ENCODE peak calls at places on chromosomes 13 and 19, in eight cellular contexts. One of them, this sample, is unnamed.

GRCh38 chr13:48975101-48975925 is at the start of gene FNDC3A:
- DNase-seq in naive thymus-derived CD4-positive, alpha-beta T cell: peak
- DNase-seq in GM23248: peak
- DNase-seq in cardiac muscle cell: peak
- DNase-seq in fibroblast of the aortic adventitia: peak
- DNase-seq in osteoblast: peak
- DNase-seq in astrocyte: peak
- DNase-seq in skeletal muscle cell: no peak
- DNase-seq in this sample: no peak

GRCh38 chr19:28425431-28425931 is 787.5 kb downstream of the UQCRFS1 start:
- DNase-seq in cardiac muscle cell: no peak
- DNase-seq in GM23248: peak
- DNase-seq in osteoblast: no peak
- DNase-seq in naive thymus-derived CD4-positive, alpha-beta T cell: no peak
- DNase-seq in astrocyte: peak
- DNase-seq in skeletal muscle cell: no peak
- DNase-seq in fibroblast of the aortic adventitia: peak
- DNase-seq in this sample: no peak

GRCh38 chr13:98327326-98328314 is 150.6 kb upstream of the RNF113B start:
- DNase-seq in cardiac muscle cell: peak
- DNase-seq in GM23248: peak
- DNase-seq in astrocyte: peak
- DNase-seq in osteoblast: no peak
- DNase-seq in naive thymus-derived CD4-positive, alpha-beta T cell: no peak
- DNase-seq in skeletal muscle cell: peak
- DNase-seq in fibroblast of the aortic adventitia: peak
- DNase-seq in this sample: no peak

GRCh38 chr13:46403851-46404731 is 17.0 kb upstream of the RUBCNL start:
- DNase-seq in GM23248: no peak
- DNase-seq in cardiac muscle cell: no peak
- DNase-seq in skeletal muscle cell: no peak
- DNase-seq in naive thymus-derived CD4-positive, alpha-beta T cell: no peak
- DNase-seq in osteoblast: no peak
- DNase-seq in fibroblast of the aortic adventitia: no peak
- DNase-seq in astrocyte: no peak
- DNase-seq in this sample: no peak

GRCh38 chr19:38134538-38135149 is 89.4 kb downstream of the DPF1 start:
- DNase-seq in skeletal muscle cell: no peak
- DNase-seq in osteoblast: no peak
- DNase-seq in cardiac muscle cell: peak
- DNase-seq in astrocyte: no peak
- DNase-seq in fibroblast of the aortic adventitia: peak
- DNase-seq in GM23248: peak
- DNase-seq in naive thymus-derived CD4-positive, alpha-beta T cell: no peak
- DNase-seq in this sample: no peak

GRCh38 chr13:32060319-32060924 is 28.8 kb downstream of the FRY start:
- DNase-seq in astrocyte: no peak
- DNase-seq in naive thymus-derived CD4-positive, alpha-beta T cell: no peak
- DNase-seq in fibroblast of the aortic adventitia: no peak
- DNase-seq in skeletal muscle cell: no peak
- DNase-seq in GM23248: no peak
- DNase-seq in osteoblast: no peak
- DNase-seq in cardiac muscle cell: peak
- DNase-seq in this sample: no peak

GRCh38 chr13:75217949-75218348 is 264.0 kb downstream of the TBC1D4 start:
- DNase-seq in GM23248: peak
- DNase-seq in osteoblast: peak
- DNase-seq in astrocyte: peak
- DNase-seq in naive thymus-derived CD4-positive, alpha-beta T cell: no peak
- DNase-seq in cardiac muscle cell: peak
- DNase-seq in skeletal muscle cell: peak
- DNase-seq in fibroblast of the aortic adventitia: peak
- DNase-seq in this sample: peak

GRCh38 chr13:51978836-51979556 is 32.3 kb downstream of the ATP7B start:
- DNase-seq in osteoblast: no peak
- DNase-seq in cardiac muscle cell: no peak
- DNase-seq in skeletal muscle cell: no peak
- DNase-seq in fibroblast of the aortic adventitia: no peak
- DNase-seq in naive thymus-derived CD4-positive, alpha-beta T cell: no peak
- DNase-seq in GM23248: no peak
- DNase-seq in astrocyte: no peak
- DNase-seq in this sample: no peak

GRCh38 chr13:58018020-58018419 is 386.5 kb downstream of the PCDH17 start:
- DNase-seq in osteoblast: no peak
- DNase-seq in skeletal muscle cell: no peak
- DNase-seq in GM23248: no peak
- DNase-seq in naive thymus-derived CD4-positive, alpha-beta T cell: no peak
- DNase-seq in fibroblast of the aortic adventitia: no peak
- DNase-seq in cardiac muscle cell: no peak
- DNase-seq in astrocyte: no peak
- DNase-seq in this sample: no peak

GRCh38 chr19:41925208-41926003 is 2.8 kb downstream of the ERFL start:
- DNase-seq in GM23248: no peak
- DNase-seq in skeletal muscle cell: no peak
- DNase-seq in osteoblast: no peak
- DNase-seq in fibroblast of the aortic adventitia: no peak
- DNase-seq in astrocyte: no peak
- DNase-seq in cardiac muscle cell: no peak
- DNase-seq in naive thymus-derived CD4-positive, alpha-beta T cell: no peak
- DNase-seq in this sample: no peak

GRCh38 chr19:41927810-41928192 is 448 bp downstream of the ERFL start:
- DNase-seq in GM23248: no peak
- DNase-seq in fibroblast of the aortic adventitia: no peak
- DNase-seq in cardiac muscle cell: no peak
- DNase-seq in skeletal muscle cell: no peak
- DNase-seq in astrocyte: no peak
- DNase-seq in naive thymus-derived CD4-positive, alpha-beta T cell: no peak
- DNase-seq in osteoblast: no peak
- DNase-seq in this sample: no peak

GRCh38 chr19:41928221-41928683 is at the start of gene ERFL:
- DNase-seq in skeletal muscle cell: no peak
- DNase-seq in naive thymus-derived CD4-positive, alpha-beta T cell: no peak
- DNase-seq in fibroblast of the aortic adventitia: no peak
- DNase-seq in osteoblast: peak
- DNase-seq in GM23248: peak
- DNase-seq in cardiac muscle cell: no peak
- DNase-seq in astrocyte: no peak
- DNase-seq in this sample: no peak

GRCh38 chr19:41926028-41926860 is 2.0 kb downstream of the ERFL start:
- DNase-seq in skeletal muscle cell: no peak
- DNase-seq in GM23248: no peak
- DNase-seq in osteoblast: no peak
- DNase-seq in naive thymus-derived CD4-positive, alpha-beta T cell: no peak
- DNase-seq in astrocyte: no peak
- DNase-seq in fibroblast of the aortic adventitia: no peak
- DNase-seq in cardiac muscle cell: no peak
- DNase-seq in this sample: no peak

DNA sequence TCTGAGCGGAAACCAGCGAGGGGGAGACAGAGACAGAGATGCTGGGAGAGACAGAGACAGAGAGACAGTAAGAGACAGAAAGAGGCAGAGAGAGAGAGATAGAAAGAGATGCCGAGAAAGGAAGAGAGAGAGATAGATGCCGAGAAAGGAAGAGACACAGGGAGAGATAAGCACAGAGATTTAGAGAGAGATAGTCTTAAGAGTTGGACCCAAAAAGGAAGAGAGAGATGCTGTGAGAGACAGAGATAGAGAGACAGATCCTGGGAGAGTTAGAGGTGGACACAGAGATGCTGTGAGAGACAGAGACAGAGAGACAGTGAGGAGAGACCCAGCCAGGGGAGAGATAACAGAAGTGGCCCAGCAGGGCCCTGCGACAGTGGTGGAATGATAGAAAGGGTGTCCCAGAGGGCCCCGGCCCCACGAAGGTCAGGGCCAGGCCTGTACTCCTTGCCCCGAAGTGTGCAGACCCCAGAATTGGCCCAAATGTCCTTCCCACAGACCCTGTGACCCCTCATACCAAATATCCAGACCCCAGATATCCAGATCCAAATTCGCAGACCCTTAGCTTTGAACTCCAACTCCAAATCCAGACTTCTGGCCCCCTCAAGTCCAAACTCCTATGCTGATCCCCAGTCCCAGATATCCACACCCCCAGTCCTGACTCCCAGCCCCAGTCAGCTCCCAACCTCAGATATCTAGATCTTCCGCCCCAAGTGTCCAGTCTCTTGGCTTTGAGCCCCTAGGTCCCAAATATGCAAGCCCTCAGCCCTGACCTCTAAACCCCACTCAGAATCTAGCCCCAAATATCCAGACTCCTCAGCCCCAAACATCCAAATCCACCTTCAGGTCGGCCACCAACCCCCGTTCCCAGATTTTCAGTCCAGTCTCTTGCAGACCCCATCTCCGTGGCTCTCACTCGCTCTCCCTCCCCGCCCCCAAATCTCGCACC is 1.1 kb downstream of the ERFL start:
- DNase-seq in skeletal muscle cell: no peak
- DNase-seq in naive thymus-derived CD4-positive, alpha-beta T cell: no peak
- DNase-seq in astrocyte: no peak
- DNase-seq in GM23248: no peak
- DNase-seq in osteoblast: no peak
- DNase-seq in cardiac muscle cell: no peak
- DNase-seq in fibroblast of the aortic adventitia: no peak
- DNase-seq in this sample: no peak
- H3K4me3 ChIP-seq in skeletal muscle cell: no peak
- H3K4me3 ChIP-seq in naive thymus-derived CD4-positive, alpha-beta T cell: no peak
- H3K4me3 ChIP-seq in astrocyte: no peak
- H3K4me3 ChIP-seq in GM23248: no peak
- H3K4me3 ChIP-seq in osteoblast: no peak
- H3K4me3 ChIP-seq in cardiac muscle cell: peak
- H3K4me3 ChIP-seq in fibroblast of the aortic adventitia: no peak
- H3K4me3 ChIP-seq in this sample: no peak

DNA sequence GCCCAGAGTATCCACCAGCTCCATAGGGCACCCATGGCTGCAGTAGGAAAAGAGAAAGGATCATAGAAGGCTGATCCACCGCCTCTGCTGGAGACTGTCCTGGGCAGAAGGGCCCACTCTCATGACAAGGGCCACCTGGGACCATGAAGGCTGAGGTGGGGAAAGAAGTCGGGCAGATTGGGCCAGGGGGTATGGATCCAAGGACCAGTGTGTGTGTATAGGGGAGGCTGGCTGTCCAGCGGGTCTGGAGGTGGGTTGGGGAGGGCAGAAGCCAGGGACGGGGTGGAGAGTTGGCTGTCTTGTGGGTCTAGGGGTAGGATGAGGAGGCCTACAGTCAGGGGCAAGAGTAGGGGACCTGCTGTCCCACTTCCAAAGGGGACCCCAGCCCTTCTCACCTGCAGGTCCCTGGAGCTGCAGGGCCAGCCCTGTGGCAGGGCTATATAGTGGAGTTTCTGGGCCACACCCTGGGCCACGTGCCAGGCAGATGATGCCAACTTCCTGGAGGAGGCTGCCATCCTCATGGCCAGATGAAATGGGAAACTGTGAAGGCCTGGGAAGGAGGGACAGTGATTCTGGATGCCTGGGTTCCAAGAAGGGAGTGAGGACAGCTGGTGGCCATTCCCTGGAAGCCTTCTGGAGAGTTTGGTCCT is at the start of gene FCGBP:
- DNase-seq in GM23248: no peak
- DNase-seq in astrocyte: no peak
- DNase-seq in naive thymus-derived CD4-positive, alpha-beta T cell: no peak
- DNase-seq in osteoblast: no peak
- DNase-seq in skeletal muscle cell: no peak
- DNase-seq in cardiac muscle cell: no peak
- DNase-seq in fibroblast of the aortic adventitia: no peak
- DNase-seq in this sample: no peak
- H3K4me3 ChIP-seq in GM23248: no peak
- H3K4me3 ChIP-seq in astrocyte: no peak
- H3K4me3 ChIP-seq in naive thymus-derived CD4-positive, alpha-beta T cell: no peak
- H3K4me3 ChIP-seq in osteoblast: no peak
- H3K4me3 ChIP-seq in skeletal muscle cell: no peak
- H3K4me3 ChIP-seq in cardiac muscle cell: no peak
- H3K4me3 ChIP-seq in fibroblast of the aortic adventitia: no peak
- H3K4me3 ChIP-seq in this sample: no peak

GRCh38 chr13:109869312-109870237 is 83.2 kb upstream of the IRS2 start:
- DNase-seq in GM23248: peak
- DNase-seq in naive thymus-derived CD4-positive, alpha-beta T cell: no peak
- DNase-seq in skeletal muscle cell: peak
- DNase-seq in fibroblast of the aortic adventitia: peak
- DNase-seq in astrocyte: peak
- DNase-seq in osteoblast: no peak
- DNase-seq in cardiac muscle cell: no peak
- DNase-seq in this sample: peak
- H3K4me3 ChIP-seq in GM23248: peak
- H3K4me3 ChIP-seq in naive thymus-derived CD4-positive, alpha-beta T cell: no peak
- H3K4me3 ChIP-seq in skeletal muscle cell: peak
- H3K4me3 ChIP-seq in fibroblast of the aortic adventitia: peak
- H3K4me3 ChIP-seq in astrocyte: peak
- H3K4me3 ChIP-seq in osteoblast: peak
- H3K4me3 ChIP-seq in cardiac muscle cell: no peak
- H3K4me3 ChIP-seq in this sample: peak

GRCh38 chr19:55117063-55117635 is 288 bp downstream of the PPP1R12C start:
- DNase-seq in skeletal muscle cell: no peak
- DNase-seq in astrocyte: no peak
- DNase-seq in GM23248: peak
- DNase-seq in naive thymus-derived CD4-positive, alpha-beta T cell: no peak
- DNase-seq in cardiac muscle cell: peak
- DNase-seq in osteoblast: peak
- DNase-seq in fibroblast of the aortic adventitia: no peak
- DNase-seq in this sample: no peak

GRCh38 chr19:55116232-55117062 is 990 bp downstream of the PPP1R12C start:
- DNase-seq in naive thymus-derived CD4-positive, alpha-beta T cell: no peak
- DNase-seq in astrocyte: peak
- DNase-seq in cardiac muscle cell: no peak
- DNase-seq in skeletal muscle cell: no peak
- DNase-seq in GM23248: peak
- DNase-seq in osteoblast: peak
- DNase-seq in fibroblast of the aortic adventitia: peak
- DNase-seq in this sample: no peak

GRCh38 chr19:55114566-55115145 is 2.8 kb downstream of the PPP1R12C start:
- DNase-seq in astrocyte: no peak
- DNase-seq in cardiac muscle cell: no peak
- DNase-seq in GM23248: no peak
- DNase-seq in naive thymus-derived CD4-positive, alpha-beta T cell: no peak
- DNase-seq in osteoblast: peak
- DNase-seq in skeletal muscle cell: no peak
- DNase-seq in fibroblast of the aortic adventitia: no peak
- DNase-seq in this sample: no peak

GRCh38 chr19:55113570-55114039 is 3.8 kb downstream of the PPP1R12C start:
- DNase-seq in astrocyte: peak
- DNase-seq in fibroblast of the aortic adventitia: peak
- DNase-seq in naive thymus-derived CD4-positive, alpha-beta T cell: no peak
- DNase-seq in skeletal muscle cell: peak
- DNase-seq in cardiac muscle cell: peak
- DNase-seq in GM23248: peak
- DNase-seq in osteoblast: peak
- DNase-seq in this sample: peak

DNA sequence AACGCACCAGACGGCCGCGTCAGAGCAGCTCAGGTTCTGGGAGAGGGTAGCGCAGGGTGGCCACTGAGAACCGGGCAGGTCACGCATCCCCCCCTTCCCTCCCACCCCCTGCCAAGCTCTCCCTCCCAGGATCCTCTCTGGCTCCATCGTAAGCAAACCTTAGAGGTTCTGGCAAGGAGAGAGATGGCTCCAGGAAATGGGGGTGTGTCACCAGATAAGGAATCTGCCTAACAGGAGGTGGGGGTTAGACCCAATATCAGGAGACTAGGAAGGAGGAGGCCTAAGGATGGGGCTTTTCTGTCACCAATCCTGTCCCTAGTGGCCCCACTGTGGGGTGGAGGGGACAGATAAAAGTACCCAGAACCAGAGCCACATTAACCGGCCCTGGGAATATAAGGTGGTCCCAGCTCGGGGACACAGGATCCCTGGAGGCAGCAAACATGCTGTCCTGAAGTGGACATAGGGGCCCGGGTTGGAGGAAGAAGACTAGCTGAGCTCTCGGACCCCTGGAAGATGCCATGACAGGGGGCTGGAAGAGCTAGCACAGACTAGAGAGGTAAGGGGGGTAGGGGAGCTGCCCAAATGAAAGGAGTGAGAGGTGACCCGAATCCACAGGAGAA is 1.9 kb downstream of the PPP1R12C start:
- DNase-seq in fibroblast of the aortic adventitia: peak
- DNase-seq in cardiac muscle cell: no peak
- DNase-seq in astrocyte: peak
- DNase-seq in osteoblast: peak
- DNase-seq in naive thymus-derived CD4-positive, alpha-beta T cell: no peak
- DNase-seq in GM23248: peak
- DNase-seq in skeletal muscle cell: no peak
- DNase-seq in this sample: no peak
- H3K4me3 ChIP-seq in fibroblast of the aortic adventitia: peak
- H3K4me3 ChIP-seq in cardiac muscle cell: peak
- H3K4me3 ChIP-seq in astrocyte: peak
- H3K4me3 ChIP-seq in osteoblast: peak
- H3K4me3 ChIP-seq in naive thymus-derived CD4-positive, alpha-beta T cell: peak
- H3K4me3 ChIP-seq in GM23248: peak
- H3K4me3 ChIP-seq in skeletal muscle cell: peak
- H3K4me3 ChIP-seq in this sample: peak